ENCODE peak calls at places on chromosomes 3 and 15, in four cellular contexts. A is SK-N-SH, X is cardiac fibroblast, C is AG08395. F is an unnamed sample.

GRCh38 chr3:143222981-143223380 is 103.4 kb downstream of the CHST2 start:
- DNase-seq in A (no peak), X (no peak), C (no peak), F (no peak)

GRCh38 chr3:71361346-71361745 is 222.2 kb downstream of the FOXP1 start:
- DNase-seq in A (no peak), X (no peak), C (no peak), F (no peak)

GRCh38 chr3:32249184-32249782 is 10.8 kb downstream of the CMTM8 start:
- DNase-seq in A (no peak), X (peak), C (peak), F (no peak)

GRCh38 chr15:29570931-29571727 is 251.1 kb downstream of the TJP1 start:
- DNase-seq in A (peak), X (peak), C (no peak), F (no peak)

GRCh38 chr3:139460529-139460928 is 15.8 kb downstream of the RBP2 start:
- DNase-seq in A (no peak), X (no peak), C (no peak), F (no peak)

GRCh38 chr3:125191256-125191655 is 21.3 kb downstream of the SLC12A8 start:
- DNase-seq in A (no peak), X (no peak), C (peak), F (no peak)

GRCh38 chr3:171680690-171681416 is 129.4 kb downstream of the PLD1 start:
- DNase-seq in A (no peak), X (no peak), C (no peak), F (no peak)

GRCh38 chr15:100767002-100767825 is 112.4 kb upstream of the ALDH1A3 start:
- DNase-seq in A (peak), X (no peak), C (no peak), F (no peak)